ENCODE peak calls at places on chromosomes 13 and 19, in nine cellular contexts. One of them, this sample, is unnamed.

GRCh38 chr13:36543671-36544070 is 111.4 kb downstream of the CCNA1 start:
- DNase-seq in stimulated activated effector memory CD8-positive, alpha-beta T cell treated with anti-CD3 and anti-CD28 coated beads, Interleukin-12 subunit alpha, Interleukin-12 subunit beta, amount 100 ng/mL, for 72 hours: no peak
- DNase-seq in central memory CD8-positive, alpha-beta T cell: no peak
- DNase-seq in cardiac fibroblast: no peak
- DNase-seq in transverse colon: no peak
- DNase-seq in retina: no peak
- DNase-seq in activated CD8-positive, alpha-beta T cell treated with anti-CD3 and anti-CD28 coated beads, Interleukin-2, amount 10 ng/mL, durations not matched to agents 7 days and 5 days: no peak
- DNase-seq in left ventricle myocardium inferior: no peak
- DNase-seq in caudate nucleus: no peak
- DNase-seq in this sample: no peak

GRCh38 chr19:47663435-47663910 is 49.7 kb upstream of the EHD2 start:
- DNase-seq in stimulated activated effector memory CD8-positive, alpha-beta T cell treated with anti-CD3 and anti-CD28 coated beads, Interleukin-12 subunit alpha, Interleukin-12 subunit beta, amount 100 ng/mL, for 72 hours: no peak
- DNase-seq in central memory CD8-positive, alpha-beta T cell: no peak
- DNase-seq in cardiac fibroblast: peak; percentile 95
- DNase-seq in transverse colon: no peak
- DNase-seq in retina: no peak
- DNase-seq in activated CD8-positive, alpha-beta T cell treated with anti-CD3 and anti-CD28 coated beads, Interleukin-2, amount 10 ng/mL, durations not matched to agents 7 days and 5 days: no peak
- DNase-seq in left ventricle myocardium inferior: no peak
- DNase-seq in caudate nucleus: no peak
- DNase-seq in this sample: no peak

GRCh38 chr13:51659276-51660127 is 75.2 kb downstream of the WDFY2 start:
- DNase-seq in stimulated activated effector memory CD8-positive, alpha-beta T cell treated with anti-CD3 and anti-CD28 coated beads, Interleukin-12 subunit alpha, Interleukin-12 subunit beta, amount 100 ng/mL, for 72 hours: no peak
- DNase-seq in central memory CD8-positive, alpha-beta T cell: no peak
- DNase-seq in cardiac fibroblast: peak; percentile 54
- DNase-seq in transverse colon: no peak
- DNase-seq in retina: no peak
- DNase-seq in activated CD8-positive, alpha-beta T cell treated with anti-CD3 and anti-CD28 coated beads, Interleukin-2, amount 10 ng/mL, durations not matched to agents 7 days and 5 days: no peak
- DNase-seq in left ventricle myocardium inferior: no peak
- DNase-seq in caudate nucleus: no peak
- DNase-seq in this sample: no peak

GRCh38 chr13:64078480-64078936 is 2662.9 kb upstream of the PCDH20 start:
- DNase-seq in stimulated activated effector memory CD8-positive, alpha-beta T cell treated with anti-CD3 and anti-CD28 coated beads, Interleukin-12 subunit alpha, Interleukin-12 subunit beta, amount 100 ng/mL, for 72 hours: no peak
- DNase-seq in central memory CD8-positive, alpha-beta T cell: no peak
- DNase-seq in cardiac fibroblast: no peak
- DNase-seq in transverse colon: no peak
- DNase-seq in retina: no peak
- DNase-seq in activated CD8-positive, alpha-beta T cell treated with anti-CD3 and anti-CD28 coated beads, Interleukin-2, amount 10 ng/mL, durations not matched to agents 7 days and 5 days: no peak
- DNase-seq in left ventricle myocardium inferior: no peak
- DNase-seq in caudate nucleus: no peak
- DNase-seq in this sample: no peak

GRCh38 chr13:35475131-35475959 is 1.1 kb downstream of the MAB21L1 start:
- DNase-seq in stimulated activated effector memory CD8-positive, alpha-beta T cell treated with anti-CD3 and anti-CD28 coated beads, Interleukin-12 subunit alpha, Interleukin-12 subunit beta, amount 100 ng/mL, for 72 hours: no peak
- DNase-seq in central memory CD8-positive, alpha-beta T cell: no peak
- DNase-seq in cardiac fibroblast: peak; percentile 34
- DNase-seq in transverse colon: peak; percentile 8
- DNase-seq in retina: peak; percentile 80
- DNase-seq in activated CD8-positive, alpha-beta T cell treated with anti-CD3 and anti-CD28 coated beads, Interleukin-2, amount 10 ng/mL, durations not matched to agents 7 days and 5 days: peak; percentile 51
- DNase-seq in left ventricle myocardium inferior: no peak
- DNase-seq in caudate nucleus: peak; percentile 20
- DNase-seq in this sample: no peak

GRCh38 chr19:1205114-1206062 is at the start of gene STK11:
- DNase-seq in stimulated activated effector memory CD8-positive, alpha-beta T cell treated with anti-CD3 and anti-CD28 coated beads, Interleukin-12 subunit alpha, Interleukin-12 subunit beta, amount 100 ng/mL, for 72 hours: peak; percentile 100
- DNase-seq in central memory CD8-positive, alpha-beta T cell: peak; percentile 100
- DNase-seq in cardiac fibroblast: peak; percentile 97
- DNase-seq in transverse colon: peak; percentile 99
- DNase-seq in retina: peak; percentile 98
- DNase-seq in activated CD8-positive, alpha-beta T cell treated with anti-CD3 and anti-CD28 coated beads, Interleukin-2, amount 10 ng/mL, durations not matched to agents 7 days and 5 days: peak; percentile 99
- DNase-seq in left ventricle myocardium inferior: peak; percentile 100
- DNase-seq in caudate nucleus: peak; percentile 99
- DNase-seq in this sample: peak; percentile 98

GRCh38 chr13:99313473-99313872 is 6.3 kb upstream of the GPR183 start:
- DNase-seq in stimulated activated effector memory CD8-positive, alpha-beta T cell treated with anti-CD3 and anti-CD28 coated beads, Interleukin-12 subunit alpha, Interleukin-12 subunit beta, amount 100 ng/mL, for 72 hours: no peak
- DNase-seq in central memory CD8-positive, alpha-beta T cell: no peak
- DNase-seq in cardiac fibroblast: no peak
- DNase-seq in transverse colon: no peak
- DNase-seq in retina: peak; percentile 7
- DNase-seq in activated CD8-positive, alpha-beta T cell treated with anti-CD3 and anti-CD28 coated beads, Interleukin-2, amount 10 ng/mL, durations not matched to agents 7 days and 5 days: no peak
- DNase-seq in left ventricle myocardium inferior: no peak
- DNase-seq in caudate nucleus: no peak
- DNase-seq in this sample: no peak

GRCh38 chr13:50340146-50340545 is 324.9 kb downstream of the KCNRG start:
- DNase-seq in stimulated activated effector memory CD8-positive, alpha-beta T cell treated with anti-CD3 and anti-CD28 coated beads, Interleukin-12 subunit alpha, Interleukin-12 subunit beta, amount 100 ng/mL, for 72 hours: no peak
- DNase-seq in central memory CD8-positive, alpha-beta T cell: no peak
- DNase-seq in cardiac fibroblast: no peak
- DNase-seq in transverse colon: no peak
- DNase-seq in retina: peak; percentile 15
- DNase-seq in activated CD8-positive, alpha-beta T cell treated with anti-CD3 and anti-CD28 coated beads, Interleukin-2, amount 10 ng/mL, durations not matched to agents 7 days and 5 days: no peak
- DNase-seq in left ventricle myocardium inferior: no peak
- DNase-seq in caudate nucleus: no peak
- DNase-seq in this sample: no peak

GRCh38 chr19:4633140-4633967 is 6.0 kb upstream of the TNFAIP8L1 start:
- DNase-seq in stimulated activated effector memory CD8-positive, alpha-beta T cell treated with anti-CD3 and anti-CD28 coated beads, Interleukin-12 subunit alpha, Interleukin-12 subunit beta, amount 100 ng/mL, for 72 hours: peak; percentile 40
- DNase-seq in central memory CD8-positive, alpha-beta T cell: peak; percentile 32
- DNase-seq in cardiac fibroblast: peak; percentile 90
- DNase-seq in transverse colon: peak; percentile 61
- DNase-seq in retina: peak; percentile 60
- DNase-seq in activated CD8-positive, alpha-beta T cell treated with anti-CD3 and anti-CD28 coated beads, Interleukin-2, amount 10 ng/mL, durations not matched to agents 7 days and 5 days: peak; percentile 67
- DNase-seq in left ventricle myocardium inferior: peak; percentile 58
- DNase-seq in caudate nucleus: no peak
- DNase-seq in this sample: no peak

GRCh38 chr19:30686252-30686762 is 314.1 kb downstream of the ZNF536 start:
- DNase-seq in stimulated activated effector memory CD8-positive, alpha-beta T cell treated with anti-CD3 and anti-CD28 coated beads, Interleukin-12 subunit alpha, Interleukin-12 subunit beta, amount 100 ng/mL, for 72 hours: no peak
- DNase-seq in central memory CD8-positive, alpha-beta T cell: no peak
- DNase-seq in cardiac fibroblast: peak; percentile 28
- DNase-seq in transverse colon: no peak
- DNase-seq in retina: peak; percentile 64
- DNase-seq in activated CD8-positive, alpha-beta T cell treated with anti-CD3 and anti-CD28 coated beads, Interleukin-2, amount 10 ng/mL, durations not matched to agents 7 days and 5 days: no peak
- DNase-seq in left ventricle myocardium inferior: no peak
- DNase-seq in caudate nucleus: peak; percentile 14
- DNase-seq in this sample: no peak

GRCh38 chr19:29084266-29084665 is 128.7 kb downstream of the UQCRFS1 start:
- DNase-seq in stimulated activated effector memory CD8-positive, alpha-beta T cell treated with anti-CD3 and anti-CD28 coated beads, Interleukin-12 subunit alpha, Interleukin-12 subunit beta, amount 100 ng/mL, for 72 hours: no peak
- DNase-seq in central memory CD8-positive, alpha-beta T cell: no peak
- DNase-seq in cardiac fibroblast: peak; percentile 10
- DNase-seq in transverse colon: no peak
- DNase-seq in retina: no peak
- DNase-seq in activated CD8-positive, alpha-beta T cell treated with anti-CD3 and anti-CD28 coated beads, Interleukin-2, amount 10 ng/mL, durations not matched to agents 7 days and 5 days: no peak
- DNase-seq in left ventricle myocardium inferior: no peak
- DNase-seq in caudate nucleus: no peak
- DNase-seq in this sample: no peak

GRCh38 chr13:62512194-62513141 is 1096.8 kb upstream of the PCDH20 start:
- DNase-seq in stimulated activated effector memory CD8-positive, alpha-beta T cell treated with anti-CD3 and anti-CD28 coated beads, Interleukin-12 subunit alpha, Interleukin-12 subunit beta, amount 100 ng/mL, for 72 hours: no peak
- DNase-seq in central memory CD8-positive, alpha-beta T cell: no peak
- DNase-seq in cardiac fibroblast: peak; percentile 22
- DNase-seq in transverse colon: peak; percentile 9
- DNase-seq in retina: peak; percentile 27
- DNase-seq in activated CD8-positive, alpha-beta T cell treated with anti-CD3 and anti-CD28 coated beads, Interleukin-2, amount 10 ng/mL, durations not matched to agents 7 days and 5 days: peak; percentile 21
- DNase-seq in left ventricle myocardium inferior: no peak
- DNase-seq in caudate nucleus: no peak
- DNase-seq in this sample: peak; percentile 19

GRCh38 chr13:26531751-26532150 is 25.7 kb upstream of the WASF3 start:
- DNase-seq in stimulated activated effector memory CD8-positive, alpha-beta T cell treated with anti-CD3 and anti-CD28 coated beads, Interleukin-12 subunit alpha, Interleukin-12 subunit beta, amount 100 ng/mL, for 72 hours: no peak
- DNase-seq in central memory CD8-positive, alpha-beta T cell: no peak
- DNase-seq in cardiac fibroblast: no peak
- DNase-seq in transverse colon: no peak
- DNase-seq in retina: no peak
- DNase-seq in activated CD8-positive, alpha-beta T cell treated with anti-CD3 and anti-CD28 coated beads, Interleukin-2, amount 10 ng/mL, durations not matched to agents 7 days and 5 days: no peak
- DNase-seq in left ventricle myocardium inferior: no peak
- DNase-seq in caudate nucleus: no peak
- DNase-seq in this sample: no peak

GRCh38 chr13:98187155-98187726 is 10.2 kb upstream of the RNF113B start:
- DNase-seq in stimulated activated effector memory CD8-positive, alpha-beta T cell treated with anti-CD3 and anti-CD28 coated beads, Interleukin-12 subunit alpha, Interleukin-12 subunit beta, amount 100 ng/mL, for 72 hours: no peak
- DNase-seq in central memory CD8-positive, alpha-beta T cell: no peak
- DNase-seq in cardiac fibroblast: no peak
- DNase-seq in transverse colon: no peak
- DNase-seq in retina: no peak
- DNase-seq in activated CD8-positive, alpha-beta T cell treated with anti-CD3 and anti-CD28 coated beads, Interleukin-2, amount 10 ng/mL, durations not matched to agents 7 days and 5 days: no peak
- DNase-seq in left ventricle myocardium inferior: no peak
- DNase-seq in caudate nucleus: no peak
- DNase-seq in this sample: no peak

GRCh38 chr19:16288544-16288943 is 36.1 kb upstream of the KLF2 start:
- DNase-seq in stimulated activated effector memory CD8-positive, alpha-beta T cell treated with anti-CD3 and anti-CD28 coated beads, Interleukin-12 subunit alpha, Interleukin-12 subunit beta, amount 100 ng/mL, for 72 hours: no peak
- DNase-seq in central memory CD8-positive, alpha-beta T cell: no peak
- DNase-seq in cardiac fibroblast: peak; percentile 43
- DNase-seq in transverse colon: no peak
- DNase-seq in retina: no peak
- DNase-seq in activated CD8-positive, alpha-beta T cell treated with anti-CD3 and anti-CD28 coated beads, Interleukin-2, amount 10 ng/mL, durations not matched to agents 7 days and 5 days: peak; percentile 29
- DNase-seq in left ventricle myocardium inferior: no peak
- DNase-seq in caudate nucleus: no peak
- DNase-seq in this sample: no peak

GRCh38 chr19:33840382-33840781 is 43.7 kb downstream of the KCTD15 start:
- DNase-seq in stimulated activated effector memory CD8-positive, alpha-beta T cell treated with anti-CD3 and anti-CD28 coated beads, Interleukin-12 subunit alpha, Interleukin-12 subunit beta, amount 100 ng/mL, for 72 hours: no peak
- DNase-seq in central memory CD8-positive, alpha-beta T cell: no peak
- DNase-seq in cardiac fibroblast: no peak
- DNase-seq in transverse colon: no peak
- DNase-seq in retina: no peak
- DNase-seq in activated CD8-positive, alpha-beta T cell treated with anti-CD3 and anti-CD28 coated beads, Interleukin-2, amount 10 ng/mL, durations not matched to agents 7 days and 5 days: no peak
- DNase-seq in left ventricle myocardium inferior: no peak
- DNase-seq in caudate nucleus: no peak
- DNase-seq in this sample: no peak

GRCh38 chr13:105518086-105518485 is 1017.4 kb downstream of the EFNB2 start:
- DNase-seq in stimulated activated effector memory CD8-positive, alpha-beta T cell treated with anti-CD3 and anti-CD28 coated beads, Interleukin-12 subunit alpha, Interleukin-12 subunit beta, amount 100 ng/mL, for 72 hours: no peak
- DNase-seq in central memory CD8-positive, alpha-beta T cell: no peak
- DNase-seq in cardiac fibroblast: peak; percentile 65
- DNase-seq in transverse colon: no peak
- DNase-seq in retina: no peak
- DNase-seq in activated CD8-positive, alpha-beta T cell treated with anti-CD3 and anti-CD28 coated beads, Interleukin-2, amount 10 ng/mL, durations not matched to agents 7 days and 5 days: no peak
- DNase-seq in left ventricle myocardium inferior: no peak
- DNase-seq in caudate nucleus: no peak
- DNase-seq in this sample: no peak

This sample was measured in putamen.